ENCODE peak calls at places on chromosomes 3 and 15, in eight cellular contexts. A is ovary, K is sigmoid colon, Y is A549, S is esophagus muscularis mucosa, N is suprapubic skin, E is K562, Q is GM12878. D is an unnamed sample.

GRCh38 chr3:196557236-196557635 is 11.1 kb downstream of the WDR53 start:
- DNase-seq in S (no peak), Q (no peak), Y (no peak), K (no peak), N (no peak), E (no peak), A (no peak), D (no peak)

GRCh38 chr15:67095834-67096366 is 30.5 kb downstream of the SMAD3 start:
- DNase-seq in Y (no peak), K (no peak), E (no peak), N (no peak), Q (no peak), S (no peak), A (no peak), D (no peak)

GRCh38 chr3:171653701-171654100 is 156.6 kb downstream of the PLD1 start:
- DNase-seq in Y (no peak), S (no peak), Q (no peak), E (no peak), N (no peak), A (no peak), K (no peak), D (no peak)

GRCh38 chr15:88704791-88705768 is 66.3 kb downstream of the ISG20 start:
- DNase-seq in A (peak; percentile 77), Q (no peak), K (peak; percentile 83), S (no peak), E (no peak), Y (no peak), N (no peak), D (peak; percentile 51)

GRCh38 chr3:177640319-177640997 is 443.2 kb upstream of the TBL1XR1 start:
- DNase-seq in N (no peak), A (no peak), Y (no peak), K (no peak), S (no peak), Q (no peak), E (no peak), D (no peak)

GRCh38 chr15:69213786-69214185 is 53.4 kb downstream of the GLCE start:
- DNase-seq in Y (no peak), A (no peak), E (no peak), N (no peak), K (no peak), Q (no peak), S (no peak), D (no peak)

GRCh38 chr3:196684548-196685407 is 27.3 kb downstream of the CEP19 start:
- DNase-seq in N (no peak), A (peak; percentile 66), Y (peak; percentile 34), E (peak; percentile 63), S (no peak), K (peak; percentile 75), Q (peak; percentile 83), D (peak; percentile 84)

GRCh38 chr15:50241684-50242450 is 23.7 kb downstream of the HDC start:
- DNase-seq in Q (no peak), K (no peak), N (no peak), Y (no peak), S (no peak), A (no peak), E (no peak), D (no peak)

GRCh38 chr3:147409143-147410121 is at the start of gene ZIC1:
- DNase-seq in S (no peak), Q (no peak), A (no peak), K (no peak), N (no peak), E (no peak), Y (no peak), D (no peak)

GRCh38 chr3:60650171-60650570 is 601.1 kb downstream of the FHIT start:
- DNase-seq in K (no peak), N (no peak), E (no peak), Y (no peak), S (no peak), A (no peak), Q (no peak), D (no peak)

GRCh38 chr3:195582947-195583346 is 793 bp downstream of the APOD start:
- DNase-seq in N (no peak), Q (no peak), S (no peak), A (no peak), K (no peak), Y (no peak), E (no peak), D (no peak)

GRCh38 chr3:138062626-138063025 is 52.7 kb downstream of the CLDN18 start:
- DNase-seq in A (no peak), N (no peak), Y (no peak), S (no peak), E (no peak), Q (no peak), K (no peak), D (no peak)

GRCh38 chr3:43861635-43862034 is 170.9 kb downstream of the ABHD5 start:
- DNase-seq in Q (no peak), A (no peak), N (peak; percentile 28), S (peak; percentile 39), E (no peak), K (peak; percentile 33), Y (no peak), D (no peak)

GRCh38 chr3:5464684-5465083 is 277.2 kb downstream of the EDEM1 start:
- DNase-seq in A (no peak), N (no peak), E (no peak), S (no peak), K (no peak), Q (no peak), Y (no peak), D (no peak)

GRCh38 chr3:129399895-129400357 is 28.5 kb downstream of the EFCAB12 start:
- DNase-seq in N (no peak), Y (no peak), A (peak; percentile 33), S (no peak), K (no peak), E (no peak), Q (no peak), D (peak; percentile 13)

GRCh38 chr3:130838898-130839572 is 54.8 kb upstream of the ATP2C1 start:
- DNase-seq in E (no peak), Y (no peak), N (no peak), S (no peak), K (no peak), Q (no peak), A (no peak), D (no peak)

GRCh38 chr3:114551770-114552526 is 258.1 kb downstream of the TIGIT start:
- DNase-seq in Q (no peak), Y (peak; percentile 2), E (no peak), A (no peak), N (no peak), S (no peak), K (no peak), D (no peak)

GRCh38 chr3:9770276-9770812 is 597 bp upstream of the CAMK1 start:
- DNase-seq in A (peak; percentile 99), E (no peak), N (peak; percentile 94), K (peak; percentile 97), Y (no peak), Q (no peak), S (peak; percentile 97), D (peak; percentile 85)

GRCh38 chr15:36363335-36363734 is 216.1 kb upstream of the CDIN1 start:
- DNase-seq in A (no peak), K (no peak), Q (no peak), E (no peak), Y (no peak), S (no peak), N (no peak), D (no peak)

DNA sequence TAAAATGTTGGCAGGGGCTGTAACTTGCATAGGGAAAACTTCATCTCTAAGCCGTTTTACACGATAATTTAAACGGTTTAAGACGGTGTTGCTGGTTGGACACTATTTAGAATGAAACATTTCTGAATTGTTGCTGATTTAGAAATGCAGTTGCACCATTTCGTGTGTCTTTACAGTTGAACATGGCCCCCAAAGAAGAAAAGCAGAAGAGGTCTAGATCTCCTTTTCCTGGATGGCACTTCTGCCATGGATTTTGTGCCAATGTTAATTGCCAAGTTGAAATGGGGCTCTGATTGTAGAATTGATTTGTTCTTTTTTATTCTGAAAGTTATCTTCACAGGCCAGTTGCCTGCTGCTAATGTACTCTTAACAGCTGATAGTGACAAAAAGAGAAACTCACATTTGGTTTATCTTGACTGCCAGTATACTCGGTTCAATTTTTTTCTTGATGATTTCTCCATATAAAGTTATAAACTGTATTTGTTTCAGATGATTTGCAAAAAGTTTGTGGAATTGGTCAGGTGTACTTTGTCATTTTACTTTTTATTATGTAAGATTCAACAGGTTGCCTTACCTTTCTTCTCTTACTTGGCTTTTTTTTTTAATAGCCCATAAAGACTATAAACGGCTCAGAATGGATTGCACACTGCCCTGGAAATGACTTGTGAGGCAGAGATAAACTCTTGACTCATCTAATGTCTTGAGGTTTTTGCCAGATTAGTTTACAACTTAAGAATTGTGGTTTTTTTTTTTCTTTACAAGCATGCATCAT is 1.4 kb downstream of the APPL1 start:
- DNase-seq in Q (no peak), S (no peak), N (no peak), E (no peak), K (no peak), A (no peak), Y (no peak), D (no peak)
- H3K27ac ChIP-seq in Q (peak overlapping the region; percentile 74), S (peak overlapping the region; percentile 91), N (peak overlapping the region; percentile 97), E (no peak overlapping the region), K (peak overlapping the region; percentile 96), A (peak overlapping the region; percentile 98), Y (peak overlapping the region; percentile 98), D (peak overlapping the region; percentile 93)

GRCh38 chr3:189914799-189915198 is 205.9 kb downstream of the P3H2 start:
- DNase-seq in A (no peak), K (no peak), E (no peak), S (no peak), Q (no peak), Y (peak; percentile 23), N (no peak), D (no peak)
- TF ChIP-seq EP300 in A (no peak), K (no peak), E (no peak), S (no peak), Q (no peak), Y (peak; percentile 91), N (no peak), D (no peak)

DNA sequence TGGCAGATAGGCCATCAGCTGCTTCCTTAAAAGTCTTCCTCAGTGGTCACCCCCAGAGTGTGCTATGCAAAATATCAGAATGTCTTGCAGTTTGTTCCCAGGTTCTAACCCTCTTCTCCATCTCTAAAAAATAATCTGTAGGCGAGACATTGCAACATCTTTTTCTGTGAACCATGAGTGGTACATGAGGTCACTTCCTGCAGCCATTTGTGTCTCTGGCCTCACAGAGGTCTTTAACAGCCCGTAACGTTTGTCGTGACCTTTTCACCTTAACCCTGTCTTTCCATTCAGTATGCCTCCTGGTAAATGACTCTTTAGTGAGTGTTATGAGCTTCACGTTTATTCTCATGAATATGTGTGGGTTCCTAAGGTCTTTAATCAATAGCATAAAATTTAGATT is 145.4 kb downstream of the KLHL25 start:
- DNase-seq in N (no peak), Q (no peak), S (no peak), A (no peak), K (no peak), Y (no peak), E (no peak), D (no peak)
- H3K27ac ChIP-seq in N (no peak overlapping the region), Q (no peak overlapping the region), S (peak overlapping the region; percentile 54), A (no peak overlapping the region), K (peak overlapping the region; percentile 35), Y (peak overlapping the region; percentile 46), E (no peak overlapping the region), D (no peak overlapping the region)

DNA sequence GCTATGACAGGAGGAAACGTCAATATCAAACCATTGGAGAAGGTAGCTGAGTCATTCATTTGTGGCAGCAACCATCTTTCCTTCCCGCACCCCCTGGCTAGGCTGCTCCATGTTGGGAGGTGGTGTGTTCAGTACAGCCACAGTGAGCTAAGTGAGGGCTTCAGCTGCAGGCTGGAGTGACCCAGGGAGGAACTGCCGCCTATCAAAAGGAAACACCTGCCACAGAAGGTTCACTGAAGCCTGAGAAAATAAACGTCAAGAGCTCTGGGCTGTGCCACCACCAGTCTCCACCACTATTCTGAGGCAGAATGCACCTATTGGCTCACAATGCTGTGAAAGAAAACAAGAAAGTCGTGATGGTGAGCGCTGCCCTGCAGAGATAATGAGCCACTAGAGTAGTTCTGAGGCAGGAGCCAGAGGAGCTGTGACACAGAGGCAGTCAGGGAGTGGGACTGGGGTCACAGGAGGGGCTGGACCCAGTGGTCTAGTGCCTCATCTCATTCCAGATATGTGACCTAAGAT is 34.8 kb upstream of the CD47 start:
- DNase-seq in K (no peak), A (no peak), Q (peak; percentile 83), N (no peak), S (no peak), E (peak; percentile 66), Y (no peak), D (no peak)
- TF ChIP-seq EP300 in K (no peak), A (no peak), Q (peak; percentile 24), N (no peak), S (no peak), E (peak; percentile 8), Y (no peak), D (no peak)